ENCODE peak calls at places on chromosomes 12 and 14, in six cellular contexts. Z, S, V, O, Q and A are unnamed samples.

GRCh38 chr12:64701283-64701682 is 57.9 kb downstream of the GNS start:
- DNase-seq in Z (no peak), S (no peak), V (no peak), O (no peak), Q (no peak), A (no peak)

GRCh38 chr12:25395227-25395626 is 144.5 kb upstream of the KRAS start:
- DNase-seq in Z (no peak), S (no peak), V (no peak), O (no peak), Q (no peak), A (no peak)

GRCh38 chr12:66132408-66132807 is 1.9 kb upstream of the LLPH start:
- DNase-seq in Z (peak; percentile 77), S (peak; percentile 53), V (no peak), O (peak; percentile 89), Q (no peak), A (no peak)

GRCh38 chr12:121326996-121327674 is 25.1 kb downstream of the ANAPC5 start:
- DNase-seq in Z (no peak), S (no peak), V (no peak), O (no peak), Q (no peak), A (no peak)

GRCh38 chr14:101220921-101221510 is 317.5 kb upstream of the RTL1 start:
- DNase-seq in Z (no peak), S (no peak), V (no peak), O (no peak), Q (no peak), A (no peak)

GRCh38 chr12:40286583-40286982 is 61.8 kb downstream of the LRRK2 start:
- DNase-seq in Z (no peak), S (no peak), V (no peak), O (no peak), Q (no peak), A (no peak)

GRCh38 chr12:131091413-131091975 is 137.8 kb downstream of the ADGRD1 start:
- DNase-seq in Z (no peak), S (no peak), V (no peak), O (no peak), Q (no peak), A (no peak)

GRCh38 chr12:69404851-69405365 is 45.4 kb downstream of the YEATS4 start:
- DNase-seq in Z (no peak), S (no peak), V (no peak), O (no peak), Q (no peak), A (no peak)

GRCh38 chr12:120080043-120080400 is 36.5 kb downstream of the RAB35 start:
- DNase-seq in Z (no peak), S (no peak), V (no peak), O (no peak), Q (no peak), A (no peak)

GRCh38 chr12:92503029-92503931 is 199.5 kb upstream of the PLEKHG7 start:
- DNase-seq in Z (no peak), S (no peak), V (no peak), O (peak; percentile 27), Q (no peak), A (no peak)

GRCh38 chr12:43291516-43291915 is 260.5 kb downstream of the ADAMTS20 start:
- DNase-seq in Z (no peak), S (no peak), V (no peak), O (no peak), Q (no peak), A (no peak)

GRCh38 chr14:24612186-24612585 is 2.7 kb upstream of the GZMH start:
- DNase-seq in Z (no peak), S (no peak), V (peak; percentile 43), O (no peak), Q (no peak), A (no peak)

GRCh38 chr12:66367015-66367667 is 64.8 kb downstream of the HELB start:
- DNase-seq in Z (no peak), S (no peak), V (no peak), O (no peak), Q (no peak), A (no peak)

GRCh38 chr14:58272589-58273372 is 25.6 kb upstream of the ARID4A start:
- DNase-seq in Z (no peak), S (no peak), V (no peak), O (peak; percentile 42), Q (no peak), A (no peak)

GRCh38 chr12:122021822-122022392 is at the start of gene BCL7A:
- DNase-seq in Z (peak; percentile 82), S (peak; percentile 81), V (peak; percentile 68), O (peak; percentile 88), Q (no peak), A (peak; percentile 66)

GRCh38 chr12:19639781-19640180 is 200.5 kb downstream of the AEBP2 start:
- DNase-seq in Z (no peak), S (no peak), V (no peak), O (no peak), Q (no peak), A (no peak)

GRCh38 chr14:23051482-23051881 is 5.8 kb downstream of the CDH24 start:
- DNase-seq in Z (no peak), S (no peak), V (no peak), O (no peak), Q (no peak), A (no peak)

GRCh38 chr12:116257213-116257612 is 20.3 kb downstream of the MED13L start:
- DNase-seq in Z (peak; percentile 46), S (no peak), V (no peak), O (peak; percentile 66), Q (no peak), A (no peak)

GRCh38 chr12:70576341-70577282 is 60.6 kb downstream of the PTPRB start:
- DNase-seq in Z (peak; percentile 78), S (peak; percentile 73), V (peak; percentile 65), O (peak; percentile 85), Q (no peak), A (no peak)

GRCh38 chr12:90543393-90543792 is 411.6 kb downstream of the CCER1 start:
- DNase-seq in Z (no peak), S (no peak), V (no peak), O (peak; percentile 35), Q (no peak), A (no peak)

GRCh38 chr12:11814362-11814761 is 164.9 kb downstream of the ETV6 start:
- DNase-seq in Z (no peak), S (peak; percentile 84), V (peak; percentile 43), O (peak; percentile 84), Q (no peak), A (no peak)

GRCh38 chr14:54489731-54490447 is 1.1 kb upstream of the GMFB start:
- DNase-seq in Z (no peak), S (no peak), V (peak; percentile 4), O (no peak), Q (no peak), A (no peak)

GRCh38 chr12:104499207-104499606 is 42.5 kb downstream of the CHST11 start:
- DNase-seq in Z (no peak), S (no peak), V (no peak), O (no peak), Q (no peak), A (no peak)

GRCh38 chr12:52645982-52646381 is 6.0 kb downstream of the KRT2 start:
- DNase-seq in Z (no peak), S (no peak), V (peak; percentile 62), O (no peak), Q (no peak), A (no peak)

GRCh38 chr14:98721061-98721460 is 550.9 kb downstream of the BCL11B start:
- DNase-seq in Z (no peak), S (no peak), V (no peak), O (no peak), Q (no peak), A (no peak)

GRCh38 chr12:131896080-131896810 is 1.8 kb downstream of the ULK1 start:
- DNase-seq in Z (peak; percentile 94), S (peak; percentile 90), V (peak; percentile 20), O (peak; percentile 92), Q (no peak), A (peak; percentile 77)

GRCh38 chr14:104931771-104932675 is 7.3 kb downstream of the PLD4 start:
- DNase-seq in Z (peak; percentile 47), S (peak; percentile 1), V (no peak), O (no peak), Q (no peak), A (no peak)

GRCh38 chr12:114684098-114684869 is at the start of gene TBX3:
- DNase-seq in Z (peak; percentile 98), S (peak; percentile 93), V (peak; percentile 99), O (peak; percentile 100), Q (peak; percentile 22), A (peak; percentile 24)

GRCh38 chr12:112936927-112937326 is 1.3 kb upstream of the OAS3 start:
- DNase-seq in Z (no peak), S (no peak), V (no peak), O (peak; percentile 14), Q (no peak), A (no peak)

GRCh38 chr14:63901434-63902085 is 48.8 kb downstream of the SYNE2 start:
- DNase-seq in Z (no peak), S (peak; percentile 27), V (peak; percentile 88), O (peak; percentile 67), Q (no peak), A (no peak)

GRCh38 chr12:34124608-34125007 is 102.3 kb downstream of the ALG10 start:
- DNase-seq in Z (no peak), S (no peak), V (no peak), O (no peak), Q (no peak), A (no peak)

GRCh38 chr14:69237584-69237983 is 22.4 kb upstream of the GALNT16 start:
- DNase-seq in Z (no peak), S (no peak), V (no peak), O (no peak), Q (no peak), A (no peak)

GRCh38 chr12:42511656-42512055 is 77.9 kb downstream of the PRICKLE1 start:
- DNase-seq in Z (no peak), S (no peak), V (no peak), O (no peak), Q (no peak), A (no peak)

GRCh38 chr12:41277019-41277770 is 89.1 kb downstream of the PDZRN4 start:
- DNase-seq in Z (peak; percentile 58), S (peak; percentile 57), V (peak; percentile 25), O (peak; percentile 39), Q (no peak), A (peak; percentile 6)

GRCh38 chr14:75440733-75441474 is 13.1 kb downstream of the JDP2 start:
- DNase-seq in Z (no peak), S (peak; percentile 75), V (no peak), O (peak; percentile 39), Q (no peak), A (no peak)

GRCh38 chr12:23352670-23353069 is 596.8 kb downstream of the SOX5 start:
- DNase-seq in Z (no peak), S (no peak), V (peak; percentile 88), O (no peak), Q (no peak), A (no peak)

GRCh38 chr14:104935026-104935650 is 10.5 kb downstream of the PLD4 start:
- DNase-seq in Z (no peak), S (peak; percentile 2), V (no peak), O (no peak), Q (no peak), A (no peak)

GRCh38 chr12:4114986-4115385 is 158.6 kb upstream of the CCND2 start:
- DNase-seq in Z (no peak), S (no peak), V (no peak), O (no peak), Q (no peak), A (no peak)